ENCODE peak calls at places on chromosomes 2 and 18, in seven cellular contexts. Y is pancreas; P is iris pigment epithelial cell; C is effector memory CD8-positive, alpha-beta T cell; R is cardiac fibroblast; U is ELR; M is fibroblast of mammary gland. W is an unnamed sample.

GRCh38 chr2:183207110-183207509 is 82.9 kb downstream of the NUP35 start:
- DNase-seq in Y (no peak), P (peak; percentile 70), C (no peak), R (peak; percentile 41), U (peak; percentile 17), M (peak; percentile 3), W (no peak)

GRCh38 chr2:26978061-26978596 is 7.7 kb downstream of the MAPRE3 start:
- DNase-seq in Y (peak; percentile 81), P (no peak), C (no peak), R (no peak), U (no peak), M (no peak), W (no peak)

GRCh38 chr2:226891780-226892590 is 56.1 kb downstream of the RHBDD1 start:
- DNase-seq in Y (no peak), P (peak; percentile 96), C (no peak), R (peak; percentile 87), U (peak; percentile 74), M (peak; percentile 93), W (peak; percentile 76)

GRCh38 chr2:96971926-96972444 is 14.4 kb downstream of the FAM178B start:
- DNase-seq in Y (no peak), P (no peak), C (no peak), R (no peak), U (no peak), M (no peak), W (no peak)

GRCh38 chr2:221948076-221948475 is 350.7 kb downstream of the PAX3 start:
- DNase-seq in Y (no peak), P (no peak), C (no peak), R (no peak), U (no peak), M (no peak), W (no peak)

GRCh38 chr2:74250189-74250631 is 51.8 kb downstream of the MTHFD2 start:
- DNase-seq in Y (no peak), P (peak; percentile 38), C (peak; percentile 46), R (peak; percentile 60), U (peak; percentile 61), M (peak; percentile 44), W (peak; percentile 13)

GRCh38 chr2:101881131-101881530 is 110.6 kb upstream of the IL1R2 start:
- DNase-seq in Y (no peak), P (no peak), C (no peak), R (no peak), U (no peak), M (no peak), W (no peak)

GRCh38 chr2:175282300-175282699 is 100.8 kb upstream of the ATP5MC3 start:
- DNase-seq in Y (no peak), P (peak; percentile 40), C (no peak), R (peak; percentile 61), U (peak; percentile 61), M (peak; percentile 47), W (peak; percentile 5)

GRCh38 chr2:54899576-54900200 is 150.6 kb downstream of the RTN4 start:
- DNase-seq in Y (peak; percentile 19), P (peak; percentile 65), C (no peak), R (peak; percentile 79), U (peak; percentile 76), M (peak; percentile 73), W (peak; percentile 71)

GRCh38 chr2:20236496-20236895 is 11.6 kb upstream of the SDC1 start:
- DNase-seq in Y (no peak), P (no peak), C (no peak), R (no peak), U (no peak), M (no peak), W (no peak)

GRCh38 chr18:48800479-48800876 is 150.3 kb downstream of the SMAD7 start:
- DNase-seq in Y (peak; percentile 14), P (no peak), C (no peak), R (no peak), U (no peak), M (no peak), W (no peak)

GRCh38 chr2:128425731-128426620 is 107.3 kb upstream of the HS6ST1 start:
- DNase-seq in Y (peak; percentile 39), P (no peak), C (no peak), R (no peak), U (peak; percentile 3), M (no peak), W (no peak)

GRCh38 chr2:47640356-47640755 is 142.6 kb upstream of the MSH6 start:
- DNase-seq in Y (no peak), P (no peak), C (no peak), R (no peak), U (no peak), M (no peak), W (no peak)

GRCh38 chr2:235577404-235578330 is 83.8 kb downstream of the AGAP1 start:
- DNase-seq in Y (no peak), P (peak; percentile 81), C (no peak), R (peak; percentile 62), U (no peak), M (peak; percentile 71), W (no peak)

GRCh38 chr2:202035941-202036372 is 2.3 kb downstream of the FZD7 start:
- DNase-seq in Y (no peak), P (no peak), C (no peak), R (no peak), U (peak; percentile 12), M (peak; percentile 7), W (no peak)

GRCh38 chr2:23600336-23600735 is 215.4 kb downstream of the KLHL29 start:
- DNase-seq in Y (no peak), P (no peak), C (no peak), R (no peak), U (no peak), M (peak; percentile 12), W (no peak)

GRCh38 chr2:68594674-68595492 is 48.5 kb upstream of the PROKR1 start:
- DNase-seq in Y (peak; percentile 17), P (peak; percentile 49), C (peak; percentile 54), R (peak; percentile 68), U (peak; percentile 62), M (peak; percentile 49), W (peak; percentile 15)

GRCh38 chr2:239184179-239184578 is 216.6 kb downstream of the HDAC4 start:
- DNase-seq in Y (peak; percentile 6), P (no peak), C (no peak), R (no peak), U (no peak), M (no peak), W (no peak)

GRCh38 chr2:102065675-102066252 is 74.0 kb downstream of the IL1R2 start:
- DNase-seq in Y (no peak), P (peak; percentile 98), C (no peak), R (peak; percentile 93), U (peak; percentile 89), M (peak; percentile 93), W (no peak)

GRCh38 chr2:110204408-110205385 is at the start of gene NPHP1:
- DNase-seq in Y (peak; percentile 75), P (peak; percentile 82), C (peak; percentile 87), R (peak; percentile 88), U (peak; percentile 90), M (peak; percentile 78), W (peak; percentile 65)

GRCh38 chr2:96540136-96540535 is 3.6 kb downstream of the ARID5A start:
- DNase-seq in Y (no peak), P (no peak), C (no peak), R (peak; percentile 28), U (peak; percentile 96), M (peak; percentile 55), W (no peak)

GRCh38 chr2:231367178-231367577 is 28.3 kb upstream of the B3GNT7 start:
- DNase-seq in Y (no peak), P (no peak), C (no peak), R (no peak), U (no peak), M (no peak), W (no peak)

GRCh38 chr2:164868563-164869419 is 27.2 kb upstream of the COBLL1 start:
- DNase-seq in Y (no peak), P (peak; percentile 44), C (no peak), R (no peak), U (no peak), M (no peak), W (peak; percentile 9)

GRCh38 chr2:64019975-64020281 is 700 bp upstream of the VPS54 start:
- DNase-seq in Y (no peak), P (peak; percentile 40), C (no peak), R (no peak), U (no peak), M (no peak), W (no peak)

GRCh38 chr18:60861575-60861974 is 471.7 kb upstream of the CDH20 start:
- DNase-seq in Y (no peak), P (peak; percentile 28), C (no peak), R (no peak), U (no peak), M (no peak), W (no peak)

GRCh38 chr2:120376101-120376500 is 30.2 kb downstream of the INHBB start:
- DNase-seq in Y (no peak), P (no peak), C (no peak), R (no peak), U (no peak), M (no peak), W (no peak)

GRCh38 chr2:83196225-83196624 is 1262.9 kb downstream of the SUCLG1 start:
- DNase-seq in Y (no peak), P (peak; percentile 47), C (no peak), R (peak; percentile 58), U (peak; percentile 70), M (peak; percentile 7), W (peak; percentile 18)

GRCh38 chr2:60553992-60554648 is 666 bp upstream of the BCL11A start:
- DNase-seq in Y (peak; percentile 62), P (peak; percentile 37), C (no peak), R (no peak), U (peak; percentile 39), M (no peak), W (no peak)

GRCh38 chr2:147110317-147110716 is 734.5 kb upstream of the ACVR2A start:
- DNase-seq in Y (no peak), P (peak; percentile 11), C (no peak), R (no peak), U (no peak), M (peak; percentile 11), W (peak; percentile 25)

W was measured in stromal cell of bone marrow.